ENCODE peak calls at places on chromosomes 12 and 14, in four cellular contexts. F is GOT3; C is activated T-cell treated with anti-CD3 and anti-CD28 coated beads, Interleukin-2, amount 50 U/mL, for 4 hours; V is stimulated activated CD4-positive, alpha-beta T cell treated with anti-CD3 and anti-CD28 coated beads, TNF-alpha, amount 100 ng/mL, for 4 hours. O is an unnamed sample.

GRCh38 chr12:120264511-120265202 is 873 bp downstream of the PXN start:
- DNase-seq in C (no peak), V (no peak), F (no peak), O (no peak)

GRCh38 chr14:106657460-106657859 is 1131.1 kb downstream of the TMEM121 start:
- DNase-seq in C (peak; percentile 62), F (no peak), V (peak; percentile 11), O (no peak)

GRCh38 chr12:38123566-38124246 is 192.9 kb upstream of the ALG10B start:
- DNase-seq in C (no peak), V (no peak), F (no peak), O (no peak)

GRCh38 chr14:51644215-51644969 is 7.3 kb upstream of the FRMD6 start:
- DNase-seq in C (no peak), F (no peak), V (no peak), O (no peak)

GRCh38 chr12:111185889-111186227 is 183.0 kb downstream of the PHETA1 start:
- DNase-seq in F (no peak), V (no peak), C (no peak), O (no peak)

GRCh38 chr12:56261503-56262230 is 3.5 kb upstream of the ANKRD52 start:
- DNase-seq in V (no peak), F (no peak), C (no peak), O (no peak)

GRCh38 chr12:131345521-131346436 is 365.1 kb upstream of the SFSWAP start:
- DNase-seq in F (no peak), V (no peak), C (no peak), O (peak; percentile 68)

GRCh38 chr14:89137514-89138163 is 279.4 kb downstream of the FOXN3 start:
- DNase-seq in F (peak; percentile 61), C (no peak), V (no peak), O (no peak)

GRCh38 chr12:120784804-120785203 is 59.2 kb downstream of the ACADS start:
- DNase-seq in C (no peak), V (no peak), F (no peak), O (no peak)

GRCh38 chr14:35695072-35695471 is 114.0 kb downstream of the RALGAPA1 start:
- DNase-seq in C (no peak), V (no peak), F (no peak), O (no peak)

GRCh38 chr12:7642876-7643309 is 22.8 kb downstream of the APOBEC1 start:
- DNase-seq in C (no peak), V (no peak), F (no peak), O (no peak)

GRCh38 chr14:93898731-93899130 is 28.4 kb upstream of the FAM181A start:
- DNase-seq in C (no peak), F (no peak), V (no peak), O (no peak)

GRCh38 chr12:110582286-110583136 is 607 bp downstream of the PPTC7 start:
- DNase-seq in C (peak; percentile 83), F (no peak), V (peak; percentile 75), O (peak; percentile 91)

GRCh38 chr12:121176826-121177529 is 33.0 kb upstream of the P2RX4 start:
- DNase-seq in C (no peak), V (no peak), F (no peak), O (no peak)